ENCODE peak calls at places on chromosomes 6 and 20, in six cellular contexts. A, W, B, R, K and Z are unnamed samples.
A peak's percentile ranks its signal among the peaks of the same experiment; 100 is the strongest.

GRCh38 chr6:147922764-147923163 is 414.3 kb downstream of the SAMD5 start:
- DNase-seq in A (no peak), R (no peak), B (no peak), K (no peak), W (no peak), Z (no peak)

GRCh38 chr20:327946-328563 is 2.7 kb downstream of the SOX12 start:
- DNase-seq in W (no peak), B (no peak), R (no peak), K (no peak), A (no peak), Z (no peak)

GRCh38 chr6:105136433-105137350 is 43.1 kb downstream of the POPDC3 start:
- DNase-seq in A (peak; percentile 70), K (no peak), B (peak; percentile 16), R (no peak), W (peak; percentile 5), Z (peak; percentile 35)

GRCh38 chr6:53327017-53327395 is 21.7 kb downstream of the ELOVL5 start:
- DNase-seq in A (no peak), R (peak; percentile 81), K (no peak), B (no peak), W (no peak), Z (no peak)

GRCh38 chr6:12870033-12870432 is 153.5 kb downstream of the PHACTR1 start:
- DNase-seq in W (no peak), K (no peak), R (no peak), B (no peak), A (no peak), Z (no peak)

GRCh38 chr6:125154184-125155135 is 887 bp downstream of the TPD52L1 start:
- DNase-seq in K (no peak), W (no peak), A (peak; percentile 41), R (peak; percentile 60), B (no peak), Z (no peak)

GRCh38 chr6:34106900-34107299 is 39.0 kb downstream of the GRM4 start:
- DNase-seq in R (no peak), W (no peak), B (no peak), K (no peak), A (no peak), Z (no peak)

GRCh38 chr6:41162687-41163418 is at the start of gene TREM2:
- DNase-seq in A (no peak), K (no peak), B (no peak), R (peak; percentile 55), W (no peak), Z (no peak)

GRCh38 chr20:3629893-3630292 is 33.3 kb downstream of the GFRA4 start:
- DNase-seq in K (no peak), R (no peak), W (no peak), B (no peak), A (no peak), Z (no peak)

GRCh38 chr6:122839477-122839876 is 50.4 kb downstream of the SMPDL3A start:
- DNase-seq in K (no peak), R (peak; percentile 58), W (peak; percentile 53), B (peak; percentile 38), A (peak; percentile 25), Z (peak; percentile 30)

GRCh38 chr6:154139894-154140293 is 100.9 kb downstream of the OPRM1 start:
- DNase-seq in R (peak; percentile 12), W (no peak), A (no peak), B (no peak), K (no peak), Z (no peak)

GRCh38 chr20:3759316-3759715 is 8.2 kb downstream of the ADISSP start:
- DNase-seq in R (no peak), A (no peak), B (no peak), W (no peak), K (no peak), Z (no peak)

GRCh38 chr20:42604998-42605970 is 584.4 kb downstream of the PTPRT start:
- DNase-seq in A (no peak), K (no peak), W (no peak), R (peak; percentile 7), B (no peak), Z (no peak)

GRCh38 chr6:119894801-119895200 is 545.2 kb upstream of the MAN1A1 start:
- DNase-seq in R (no peak), W (no peak), B (no peak), A (no peak), K (no peak), Z (no peak)

GRCh38 chr20:32140603-32141002 is 31.1 kb downstream of the TM9SF4 start:
- DNase-seq in R (no peak), B (no peak), W (no peak), K (no peak), A (no peak), Z (no peak)

GRCh38 chr6:36118550-36119107 is 11.7 kb upstream of the MAPK13 start:
- DNase-seq in A (no peak), B (peak; percentile 15), R (peak; percentile 75), W (peak; percentile 54), K (peak; percentile 67), Z (no peak)

GRCh38 chr6:27303613-27304272 is 8.3 kb downstream of the POM121L2 start:
- DNase-seq in K (no peak), A (no peak), R (peak; percentile 28), B (no peak), W (no peak), Z (no peak)

GRCh38 chr6:46584586-46584985 is 68.0 kb downstream of the CYP39A1 start:
- DNase-seq in K (no peak), W (no peak), B (no peak), R (peak; percentile 11), A (no peak), Z (no peak)

GRCh38 chr6:14321992-14322772 is 204.6 kb downstream of the CD83 start:
- DNase-seq in W (no peak), B (no peak), R (peak; percentile 10), K (no peak), A (no peak), Z (no peak)

GRCh38 chr6:16982827-16983226 is 119.0 kb upstream of the STMND1 start:
- DNase-seq in B (no peak), W (no peak), K (no peak), R (peak; percentile 31), A (no peak), Z (peak; percentile 38)

GRCh38 chr6:112307707-112308106 is 39.4 kb upstream of the RFPL4B start:
- DNase-seq in A (no peak), R (no peak), K (no peak), W (no peak), B (no peak), Z (no peak)

GRCh38 chr6:170553686-170554085 is 483 bp upstream of the TBP start:
- DNase-seq in B (no peak), K (peak; percentile 55), A (no peak), R (no peak), W (no peak), Z (no peak)

GRCh38 chr6:39876826-39877225 is 57.4 kb downstream of the MOCS1 start:
- DNase-seq in W (no peak), K (no peak), A (no peak), R (no peak), B (no peak), Z (no peak)

GRCh38 chr20:57428611-57429496 is 37.7 kb downstream of the RBM38 start:
- DNase-seq in W (no peak), R (no peak), K (no peak), A (no peak), B (no peak), Z (no peak)

GRCh38 chr6:82783587-82784253 is 281.9 kb downstream of the UBE3D start:
- DNase-seq in A (no peak), R (no peak), W (no peak), K (no peak), B (no peak), Z (no peak)

GRCh38 chr6:110593637-110594036 is 117.2 kb upstream of the SLC22A16 start:
- DNase-seq in A (no peak), K (no peak), R (no peak), W (no peak), B (no peak), Z (no peak)

GRCh38 chr6:163182696-163183095 is 231.8 kb upstream of the QKI start:
- DNase-seq in K (no peak), R (no peak), W (no peak), A (no peak), B (no peak), Z (no peak)